ENCODE peak calls at places on chromosome 6, in six cellular contexts. One of them, this sample, is unnamed. For H3K4me1, the result is how much of the 10 kb centered on the place peaks cover.

GRCh38 chr6:157554747-157555146 is 173.8 kb downstream of the ZDHHC14 start:
- DNase-seq in neural progenitor cell: no peak
- DNase-seq in gastrocnemius medialis: no peak
- DNase-seq in cardiac muscle cell: no peak
- DNase-seq in HCT116: no peak
- DNase-seq in CD8-positive, alpha-beta T cell: no peak
- DNase-seq in this sample: no peak

GRCh38 chr6:170279426-170279825 is 11.5 kb downstream of the DLL1 start:
- DNase-seq in cardiac muscle cell: no peak
- DNase-seq in CD8-positive, alpha-beta T cell: no peak
- DNase-seq in neural progenitor cell: no peak
- DNase-seq in HCT116: no peak
- DNase-seq in gastrocnemius medialis: no peak
- DNase-seq in this sample: no peak

GRCh38 chr6:110953633-110954303 is 4.7 kb upstream of the GTF3C6 start:
- DNase-seq in neural progenitor cell: no peak
- DNase-seq in gastrocnemius medialis: no peak
- DNase-seq in CD8-positive, alpha-beta T cell: no peak
- DNase-seq in HCT116: no peak
- DNase-seq in cardiac muscle cell: no peak
- DNase-seq in this sample: no peak

GRCh38 chr6:170042086-170042485 is 248.8 kb downstream of the DLL1 start:
- DNase-seq in HCT116: no peak
- DNase-seq in CD8-positive, alpha-beta T cell: no peak
- DNase-seq in gastrocnemius medialis: no peak
- DNase-seq in cardiac muscle cell: no peak
- DNase-seq in neural progenitor cell: no peak
- DNase-seq in this sample: no peak

GRCh38 chr6:30091577-30092381 is 16.2 kb upstream of the RNF39 start:
- DNase-seq in gastrocnemius medialis: no peak
- DNase-seq in cardiac muscle cell: peak
- DNase-seq in HCT116: peak
- DNase-seq in neural progenitor cell: no peak
- DNase-seq in CD8-positive, alpha-beta T cell: no peak
- DNase-seq in this sample: no peak

GRCh38 chr6:195861-196360 is 96.4 kb upstream of the DUSP22 start:
- DNase-seq in neural progenitor cell: no peak
- DNase-seq in cardiac muscle cell: peak
- DNase-seq in CD8-positive, alpha-beta T cell: peak
- DNase-seq in HCT116: no peak
- DNase-seq in gastrocnemius medialis: peak
- DNase-seq in this sample: peak

GRCh38 chr6:166864333-166864732 is 92.0 kb downstream of the RNASET2 start:
- DNase-seq in gastrocnemius medialis: no peak
- DNase-seq in cardiac muscle cell: no peak
- DNase-seq in HCT116: no peak
- DNase-seq in neural progenitor cell: no peak
- DNase-seq in CD8-positive, alpha-beta T cell: no peak
- DNase-seq in this sample: no peak

GRCh38 chr6:30447237-30447636 is 42.1 kb upstream of the HLA-E start:
- DNase-seq in cardiac muscle cell: peak
- DNase-seq in HCT116: peak
- DNase-seq in CD8-positive, alpha-beta T cell: no peak
- DNase-seq in gastrocnemius medialis: no peak
- DNase-seq in neural progenitor cell: peak
- DNase-seq in this sample: no peak

GRCh38 chr6:43452896-43453295 is 2.5 kb downstream of the DLK2 start:
- DNase-seq in HCT116: no peak
- DNase-seq in CD8-positive, alpha-beta T cell: no peak
- DNase-seq in cardiac muscle cell: no peak
- DNase-seq in neural progenitor cell: no peak
- DNase-seq in gastrocnemius medialis: no peak
- DNase-seq in this sample: no peak

GRCh38 chr6:2186516-2186915 is 58.9 kb downstream of the GMDS start:
- DNase-seq in cardiac muscle cell: no peak
- DNase-seq in gastrocnemius medialis: no peak
- DNase-seq in neural progenitor cell: no peak
- DNase-seq in CD8-positive, alpha-beta T cell: no peak
- DNase-seq in HCT116: no peak
- DNase-seq in this sample: no peak

GRCh38 chr6:69705954-69706353 is 90.9 kb downstream of the LMBRD1 start:
- DNase-seq in CD8-positive, alpha-beta T cell: no peak
- DNase-seq in neural progenitor cell: peak
- DNase-seq in cardiac muscle cell: no peak
- DNase-seq in gastrocnemius medialis: no peak
- DNase-seq in HCT116: no peak
- DNase-seq in this sample: no peak

GRCh38 chr6:25698631-25699030 is 46.6 kb downstream of the SCGN start:
- DNase-seq in gastrocnemius medialis: no peak
- DNase-seq in CD8-positive, alpha-beta T cell: no peak
- DNase-seq in HCT116: no peak
- DNase-seq in cardiac muscle cell: no peak
- DNase-seq in neural progenitor cell: no peak
- DNase-seq in this sample: no peak

GRCh38 chr6:101402618-101403002 is 9.1 kb downstream of the GRIK2 start:
- DNase-seq in CD8-positive, alpha-beta T cell: no peak
- DNase-seq in HCT116: no peak
- DNase-seq in gastrocnemius medialis: no peak
- DNase-seq in neural progenitor cell: peak
- DNase-seq in cardiac muscle cell: no peak
- DNase-seq in this sample: no peak

GRCh38 chr6:170516783-170517616 is 36.1 kb downstream of the PSMB1 start:
- DNase-seq in CD8-positive, alpha-beta T cell: peak
- DNase-seq in cardiac muscle cell: peak
- DNase-seq in HCT116: peak
- DNase-seq in gastrocnemius medialis: no peak
- DNase-seq in neural progenitor cell: peak
- DNase-seq in this sample: peak

GRCh38 chr6:144314562-144314961 is 29.4 kb downstream of the UTRN start:
- DNase-seq in cardiac muscle cell: no peak
- DNase-seq in neural progenitor cell: no peak
- DNase-seq in HCT116: no peak
- DNase-seq in gastrocnemius medialis: no peak
- DNase-seq in CD8-positive, alpha-beta T cell: no peak
- DNase-seq in this sample: no peak
- H3K27ac ChIP-seq in cardiac muscle cell: no peak
- H3K27ac ChIP-seq in neural progenitor cell: no peak
- H3K27ac ChIP-seq in HCT116: no peak
- H3K27ac ChIP-seq in gastrocnemius medialis: peak
- H3K27ac ChIP-seq in CD8-positive, alpha-beta T cell: no peak
- H3K27ac ChIP-seq in this sample: no peak

DNA sequence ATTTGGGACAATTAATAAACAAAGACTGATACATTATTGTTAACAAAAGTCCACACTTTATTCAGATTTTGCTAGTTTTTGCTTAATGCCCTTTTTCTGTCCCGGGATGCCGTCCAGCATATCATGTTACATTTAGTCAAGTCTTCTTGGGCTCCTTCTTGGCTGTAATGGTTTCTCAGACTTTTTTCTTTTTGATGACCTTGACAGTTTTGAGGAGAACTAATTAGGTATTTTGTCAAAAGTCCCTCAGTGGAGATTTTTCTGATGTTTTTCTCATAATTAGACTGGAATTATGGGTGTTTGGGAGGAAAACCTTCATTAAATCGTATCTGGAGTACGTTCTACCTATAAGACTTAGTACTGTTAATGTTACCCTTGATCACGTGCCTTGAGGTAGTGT is 177.2 kb downstream of the MCHR2 start:
- DNase-seq in CD8-positive, alpha-beta T cell: no peak
- DNase-seq in HCT116: no peak
- DNase-seq in cardiac muscle cell: no peak
- DNase-seq in gastrocnemius medialis: no peak
- DNase-seq in neural progenitor cell: no peak
- DNase-seq in this sample: no peak
- H3K4me1 ChIP-seq in CD8-positive, alpha-beta T cell: under half
- H3K4me1 ChIP-seq in HCT116: under half
- H3K4me1 ChIP-seq in cardiac muscle cell: under half
- H3K4me1 ChIP-seq in gastrocnemius medialis: under half
- H3K4me1 ChIP-seq in neural progenitor cell: under half
- H3K4me1 ChIP-seq in this sample: under half

DNA sequence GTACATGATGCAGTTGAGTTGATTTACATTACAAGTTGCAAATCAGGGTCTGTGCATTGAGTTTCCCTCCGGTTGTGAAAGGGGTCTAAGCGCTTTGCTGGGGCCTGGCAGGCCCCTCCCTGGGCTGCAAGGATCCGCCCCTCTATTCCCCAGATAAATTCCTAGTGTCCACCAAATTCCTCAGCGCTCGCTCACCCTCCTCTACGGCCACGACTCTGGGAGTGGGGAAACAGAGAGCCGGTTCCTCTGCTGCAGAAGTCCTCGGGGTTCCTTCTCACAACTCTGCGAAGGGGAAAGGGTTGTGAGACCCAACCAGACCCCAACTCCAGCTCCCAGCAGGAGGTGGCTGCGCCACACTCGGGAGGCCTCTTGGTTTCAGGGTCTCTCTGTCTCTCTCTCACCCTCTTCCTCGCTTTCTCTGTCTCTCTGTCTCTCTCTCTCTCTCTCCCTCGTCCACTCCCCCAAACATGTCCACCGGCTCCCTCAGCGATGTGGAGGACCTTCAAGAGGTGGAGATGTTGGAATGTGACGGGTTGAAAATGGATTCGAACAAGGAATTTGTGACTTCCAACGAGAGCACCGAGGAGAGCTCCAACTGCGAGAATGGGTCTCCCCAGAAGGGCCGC is at the start of gene TCF21:
- DNase-seq in cardiac muscle cell: peak
- DNase-seq in gastrocnemius medialis: no peak
- DNase-seq in HCT116: no peak
- DNase-seq in neural progenitor cell: peak
- DNase-seq in CD8-positive, alpha-beta T cell: no peak
- DNase-seq in this sample: no peak
- H3K4me3 ChIP-seq in cardiac muscle cell: peak
- H3K4me3 ChIP-seq in gastrocnemius medialis: peak
- H3K4me3 ChIP-seq in HCT116: no peak
- H3K4me3 ChIP-seq in neural progenitor cell: peak
- H3K4me3 ChIP-seq in CD8-positive, alpha-beta T cell: no peak
- H3K4me3 ChIP-seq in this sample: no peak

DNA sequence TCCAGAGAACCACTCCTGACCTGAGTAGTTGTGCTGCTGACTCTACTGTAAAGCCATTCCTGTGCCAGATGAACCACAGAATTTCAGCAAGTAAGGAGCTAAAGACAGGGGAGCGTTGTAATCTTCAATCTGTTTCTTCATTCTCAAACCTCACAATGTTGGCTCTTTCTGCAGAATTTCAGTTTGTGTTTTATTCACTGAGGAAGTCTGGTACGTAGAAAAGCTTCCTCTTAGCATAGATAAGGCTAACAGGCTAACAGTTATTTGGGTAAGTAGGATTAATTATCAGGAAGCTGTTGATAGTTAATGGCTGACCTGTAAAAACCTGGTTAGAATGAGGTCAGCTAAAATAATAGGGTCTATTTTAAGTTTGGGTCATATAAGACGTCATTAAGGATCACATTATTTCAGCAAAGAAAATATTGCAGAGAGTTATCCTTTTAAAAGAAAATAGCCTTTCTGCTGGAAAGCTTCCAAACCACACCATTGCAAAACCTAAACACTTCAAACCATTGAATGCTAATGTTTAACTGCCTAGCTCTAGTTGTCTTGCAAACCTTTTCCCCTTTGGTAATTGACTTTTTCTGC is 14.1 kb upstream of the TENT5A start:
- DNase-seq in CD8-positive, alpha-beta T cell: no peak
- DNase-seq in gastrocnemius medialis: no peak
- DNase-seq in cardiac muscle cell: peak
- DNase-seq in neural progenitor cell: no peak
- DNase-seq in HCT116: no peak
- DNase-seq in this sample: no peak
- H3K27ac ChIP-seq in CD8-positive, alpha-beta T cell: no peak
- H3K27ac ChIP-seq in gastrocnemius medialis: no peak
- H3K27ac ChIP-seq in cardiac muscle cell: no peak
- H3K27ac ChIP-seq in neural progenitor cell: no peak
- H3K27ac ChIP-seq in HCT116: no peak
- H3K27ac ChIP-seq in this sample: no peak

GRCh38 chr6:13295576-13295975 is 32.8 kb downstream of the TBC1D7 start:
- DNase-seq in CD8-positive, alpha-beta T cell: no peak
- DNase-seq in neural progenitor cell: no peak
- DNase-seq in cardiac muscle cell: no peak
- DNase-seq in gastrocnemius medialis: no peak
- DNase-seq in HCT116: no peak
- DNase-seq in this sample: no peak
- H3K4me1 ChIP-seq in CD8-positive, alpha-beta T cell: under half
- H3K4me1 ChIP-seq in neural progenitor cell: under half
- H3K4me1 ChIP-seq in cardiac muscle cell: under half
- H3K4me1 ChIP-seq in gastrocnemius medialis: under half
- H3K4me1 ChIP-seq in HCT116: under half
- H3K4me1 ChIP-seq in this sample: under half